ENCODE peak calls at places on chromosomes 4 and X, in ten cellular contexts. E is mesendoderm, B is neural progenitor cell, J is left ventricle myocardium inferior, P is hepatocyte, T is dorsolateral prefrontal cortex, I is prostate gland, Q is transverse colon, K is MM.1S, D is right lobe of liver. X is an unnamed sample. For H3K27me3, the result is how much of the 10 kb centered on the place peaks cover.

GRCh38 chrX:120308959-120309872 is 2.0 kb downstream of the TMEM255A start:
- DNase-seq in E (peak), J (peak), Q (peak), B (peak), D (peak), T (peak), K (peak), I (peak), P (peak), X (peak)

GRCh38 chr4:113435893-113436292 is 325.6 kb downstream of the CAMK2D start:
- DNase-seq in K (no peak), Q (no peak), E (peak), P (no peak), I (peak), D (no peak), T (no peak), B (no peak), J (peak), X (no peak)

GRCh38 chrX:123817288-123817894 is 42.5 kb upstream of the XIAP start:
- DNase-seq in B (no peak), E (no peak), P (no peak), D (peak), I (no peak), J (no peak), T (no peak), K (no peak), Q (peak), X (no peak)

GRCh38 chr4:184953421-184953820 is 64.9 kb upstream of the HELT start:
- DNase-seq in K (no peak), T (no peak), P (no peak), D (peak), J (no peak), Q (no peak), E (no peak), B (no peak), I (no peak), X (no peak)

GRCh38 chrX:39309018-39309620 is 507.9 kb downstream of the MID1IP1 start:
- DNase-seq in T (no peak), I (no peak), K (no peak), P (peak), E (peak), B (no peak), J (no peak), D (no peak), Q (no peak), X (no peak)

GRCh38 chrX:41348551-41348950 is 14.6 kb downstream of the DDX3X start:
- DNase-seq in T (no peak), D (no peak), K (no peak), J (no peak), I (no peak), E (no peak), Q (no peak), P (no peak), B (no peak), X (no peak)

GRCh38 chr4:10095296-10095991 is 21.2 kb downstream of the WDR1 start:
- DNase-seq in B (no peak), J (no peak), I (no peak), E (no peak), Q (no peak), K (peak), T (no peak), D (no peak), P (no peak), X (no peak)

GRCh38 chr4:4859799-4860380 is 425 bp downstream of the MSX1 start:
- DNase-seq in Q (no peak), E (no peak), J (no peak), P (peak), K (peak), D (no peak), B (peak), T (no peak), I (no peak), X (no peak)

GRCh38 chr4:71009796-71010588 is 16.5 kb downstream of the DCK start:
- DNase-seq in K (peak), B (peak), D (no peak), Q (no peak), T (no peak), I (no peak), J (no peak), P (peak), E (peak), X (no peak)

GRCh38 chrX:135170877-135171519 is at the start of gene CT55:
- DNase-seq in B (no peak), D (no peak), T (no peak), I (no peak), K (no peak), P (no peak), J (no peak), E (peak), Q (no peak), X (no peak)

DNA sequence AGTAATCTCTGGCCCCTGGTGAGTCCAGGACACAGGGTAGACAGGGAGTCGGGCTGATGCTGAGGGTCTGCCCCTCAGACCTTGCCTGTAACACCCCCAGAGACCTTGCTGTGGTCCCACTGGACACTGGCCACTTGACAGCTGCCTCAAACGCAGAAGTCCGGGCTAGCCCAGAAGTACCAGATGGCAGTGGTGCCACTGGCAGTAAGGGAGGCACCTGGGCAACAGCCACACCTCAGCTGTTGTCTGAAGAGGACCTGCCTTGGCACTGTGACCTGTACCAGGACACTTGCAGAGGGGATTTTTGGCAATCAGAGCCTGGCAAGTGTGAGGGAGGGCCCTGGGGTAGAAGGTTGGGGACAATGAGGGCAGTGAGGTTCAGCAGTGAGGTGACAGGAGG is 63.3 kb upstream of the UXT start:
- DNase-seq in P (no peak), Q (no peak), D (no peak), E (no peak), J (no peak), I (no peak), B (no peak), K (no peak), T (no peak), X (peak)
- H3K27me3 ChIP-seq in P (under half), Q (under half), D (under half), E (under half), J (under half), I (under half), B (under half), K (under half), T (under half), X (under half)

GRCh38 chr4:15325987-15326386 is 101.8 kb upstream of the C1QTNF7 start:
- DNase-seq in I (no peak), J (no peak), B (no peak), E (no peak), T (no peak), D (no peak), P (no peak), K (no peak), Q (peak), X (no peak)
- H3K27ac ChIP-seq in I (no peak), J (no peak), B (no peak), E (no peak), T (no peak), D (no peak), P (peak), K (no peak), Q (no peak), X (no peak)

DNA sequence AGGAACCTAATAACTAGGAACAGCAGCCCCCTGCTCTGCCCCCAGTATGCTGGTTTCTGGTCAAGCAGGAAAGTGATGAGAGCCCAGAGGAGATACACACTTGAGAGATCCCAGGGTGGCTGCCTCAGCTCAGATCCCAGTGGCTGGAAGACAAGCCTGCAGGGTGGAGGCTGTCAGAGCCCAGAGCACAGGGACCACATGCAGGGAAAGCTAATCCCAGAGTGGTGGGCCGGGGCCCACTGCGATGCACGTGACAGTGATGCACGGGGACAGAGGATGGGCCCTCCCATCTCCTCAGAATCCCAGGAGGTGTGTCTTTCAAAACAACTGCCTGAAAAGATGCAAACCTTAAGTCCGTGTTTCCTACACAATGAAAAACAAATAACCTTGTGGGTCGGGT is 29.1 kb upstream of the CRMP1 start:
- DNase-seq in I (no peak), E (no peak), J (no peak), T (no peak), K (no peak), B (peak), P (no peak), D (no peak), Q (no peak), X (no peak)
- H3K27me3 ChIP-seq in I (under half), E (under half), J (half or more), T (under half), K (under half), B (under half), P (under half), D (under half), Q (under half), X (under half)

DNA sequence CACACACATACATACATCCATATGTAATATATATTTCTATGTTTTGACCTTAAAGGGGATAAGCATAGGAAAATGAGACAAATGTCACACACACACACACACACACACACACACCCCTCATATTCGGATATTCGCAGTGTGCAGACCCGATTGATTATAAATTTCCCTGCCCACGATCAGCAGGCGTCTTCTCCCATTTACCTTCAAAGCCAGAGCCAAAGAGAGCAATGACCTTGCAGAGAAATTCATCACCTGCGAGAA is 485 bp downstream of the GPRIN3 start:
- DNase-seq in T (no peak), P (no peak), E (no peak), K (no peak), I (no peak), B (no peak), J (no peak), Q (no peak), D (no peak), X (no peak)
- H3K27ac ChIP-seq in T (no peak), P (peak), E (no peak), K (peak), I (peak), B (no peak), J (peak), Q (peak), D (no peak), X (peak)